ENCODE peak calls at places on chromosome 17, in six cellular contexts. One of them, this sample, is unnamed.

GRCh38 chr17:44269118-44269794 is 1.3 kb upstream of the SLC4A1 start:
- DNase-seq in AG04449: no peak
- DNase-seq in heart right ventricle: no peak
- DNase-seq in Peyer's patch: no peak
- DNase-seq in tibial nerve: no peak
- DNase-seq in bronchial epithelial cell: no peak
- DNase-seq in this sample: no peak

GRCh38 chr17:50872710-50873424 is 6.7 kb upstream of the TOB1 start:
- DNase-seq in AG04449: no peak
- DNase-seq in heart right ventricle: no peak
- DNase-seq in Peyer's patch: no peak
- DNase-seq in tibial nerve: no peak
- DNase-seq in bronchial epithelial cell: peak
- DNase-seq in this sample: peak

GRCh38 chr17:66727634-66728570 is 107.0 kb upstream of the CACNG5 start:
- DNase-seq in AG04449: no peak
- DNase-seq in heart right ventricle: peak
- DNase-seq in Peyer's patch: no peak
- DNase-seq in tibial nerve: peak
- DNase-seq in bronchial epithelial cell: peak
- DNase-seq in this sample: peak

GRCh38 chr17:66331038-66331816 is 28.8 kb downstream of the PRKCA start:
- DNase-seq in AG04449: no peak
- DNase-seq in heart right ventricle: no peak
- DNase-seq in Peyer's patch: no peak
- DNase-seq in tibial nerve: no peak
- DNase-seq in bronchial epithelial cell: no peak
- DNase-seq in this sample: no peak

GRCh38 chr17:82956726-82957468 is 117.1 kb upstream of the ZNF750 start:
- DNase-seq in AG04449: no peak
- DNase-seq in heart right ventricle: no peak
- DNase-seq in Peyer's patch: no peak
- DNase-seq in tibial nerve: no peak
- DNase-seq in bronchial epithelial cell: no peak
- DNase-seq in this sample: no peak

GRCh38 chr17:74374786-74375185 is 7.5 kb downstream of the GPR142 start:
- DNase-seq in AG04449: no peak
- DNase-seq in heart right ventricle: no peak
- DNase-seq in Peyer's patch: no peak
- DNase-seq in tibial nerve: no peak
- DNase-seq in bronchial epithelial cell: no peak
- DNase-seq in this sample: no peak

GRCh38 chr17:59527325-59527917 is 38.0 kb upstream of the DHX40 start:
- DNase-seq in AG04449: no peak
- DNase-seq in heart right ventricle: no peak
- DNase-seq in Peyer's patch: no peak
- DNase-seq in tibial nerve: no peak
- DNase-seq in bronchial epithelial cell: no peak
- DNase-seq in this sample: no peak

GRCh38 chr17:5583426-5584382 is 605 bp downstream of the NLRP1 start:
- DNase-seq in AG04449: no peak
- DNase-seq in heart right ventricle: peak
- DNase-seq in Peyer's patch: no peak
- DNase-seq in tibial nerve: no peak
- DNase-seq in bronchial epithelial cell: peak
- DNase-seq in this sample: no peak

GRCh38 chr17:61797283-61797682 is 66.0 kb downstream of the BRIP1 start:
- DNase-seq in AG04449: no peak
- DNase-seq in heart right ventricle: no peak
- DNase-seq in Peyer's patch: no peak
- DNase-seq in tibial nerve: no peak
- DNase-seq in bronchial epithelial cell: no peak
- DNase-seq in this sample: no peak

GRCh38 chr17:58006563-58006923 is 503 bp downstream of the SRSF1 start:
- DNase-seq in AG04449: no peak
- DNase-seq in heart right ventricle: peak
- DNase-seq in Peyer's patch: peak
- DNase-seq in tibial nerve: peak
- DNase-seq in bronchial epithelial cell: peak
- DNase-seq in this sample: peak

GRCh38 chr17:73856585-73856984 is 212.3 kb upstream of the SDK2 start:
- DNase-seq in AG04449: no peak
- DNase-seq in heart right ventricle: no peak
- DNase-seq in Peyer's patch: no peak
- DNase-seq in tibial nerve: no peak
- DNase-seq in bronchial epithelial cell: no peak
- DNase-seq in this sample: no peak

GRCh38 chr17:30961213-30962188 is 9.3 kb upstream of the RNF135 start:
- DNase-seq in AG04449: no peak
- DNase-seq in heart right ventricle: no peak
- DNase-seq in Peyer's patch: peak
- DNase-seq in tibial nerve: no peak
- DNase-seq in bronchial epithelial cell: peak
- DNase-seq in this sample: peak

GRCh38 chr17:41785876-41786226 is 660 bp downstream of the JUP start:
- DNase-seq in AG04449: no peak
- DNase-seq in heart right ventricle: no peak
- DNase-seq in Peyer's patch: no peak
- DNase-seq in tibial nerve: no peak
- DNase-seq in bronchial epithelial cell: peak
- DNase-seq in this sample: peak

GRCh38 chr17:39605492-39606433 is 2.0 kb downstream of the NEUROD2 start:
- DNase-seq in AG04449: no peak
- DNase-seq in heart right ventricle: no peak
- DNase-seq in Peyer's patch: no peak
- DNase-seq in tibial nerve: no peak
- DNase-seq in bronchial epithelial cell: peak
- DNase-seq in this sample: peak
- H3K4me3 ChIP-seq in AG04449: no peak
- H3K4me3 ChIP-seq in heart right ventricle: peak
- H3K4me3 ChIP-seq in Peyer's patch: no peak
- H3K4me3 ChIP-seq in tibial nerve: peak
- H3K4me3 ChIP-seq in bronchial epithelial cell: no peak
- H3K4me3 ChIP-seq in this sample: no peak

GRCh38 chr17:80853076-80853475 is 138.6 kb upstream of the CHMP6 start:
- DNase-seq in AG04449: no peak
- DNase-seq in heart right ventricle: no peak
- DNase-seq in Peyer's patch: no peak
- DNase-seq in tibial nerve: no peak
- DNase-seq in bronchial epithelial cell: no peak
- DNase-seq in this sample: no peak
- H3K4me3 ChIP-seq in AG04449: no peak
- H3K4me3 ChIP-seq in heart right ventricle: no peak
- H3K4me3 ChIP-seq in Peyer's patch: no peak
- H3K4me3 ChIP-seq in tibial nerve: no peak
- H3K4me3 ChIP-seq in bronchial epithelial cell: no peak
- H3K4me3 ChIP-seq in this sample: no peak

DNA sequence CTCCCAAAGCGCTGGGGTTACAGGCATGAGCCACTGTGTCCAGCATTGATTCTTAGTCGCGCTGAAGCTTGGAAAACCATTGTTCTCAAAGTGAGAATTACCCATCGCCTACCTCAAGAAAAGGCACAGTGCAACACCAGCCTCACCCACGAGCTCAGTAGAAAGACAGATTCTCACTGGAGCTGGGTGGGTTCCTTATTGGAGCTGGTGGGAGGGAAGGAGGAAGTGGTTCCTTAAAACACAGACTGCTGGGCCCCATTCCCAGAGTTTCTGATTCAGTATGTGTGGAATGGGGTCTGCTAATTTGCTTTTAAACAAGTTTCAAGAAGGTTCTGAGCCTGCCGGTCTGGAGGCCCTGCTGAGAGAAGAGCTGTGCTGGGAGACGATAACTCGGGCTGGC is 264.7 kb downstream of the ENGASE start:
- DNase-seq in AG04449: no peak
- DNase-seq in heart right ventricle: no peak
- DNase-seq in Peyer's patch: no peak
- DNase-seq in tibial nerve: no peak
- DNase-seq in bronchial epithelial cell: no peak
- DNase-seq in this sample: no peak
- H3K4me3 ChIP-seq in AG04449: no peak
- H3K4me3 ChIP-seq in heart right ventricle: no peak
- H3K4me3 ChIP-seq in Peyer's patch: no peak
- H3K4me3 ChIP-seq in tibial nerve: no peak
- H3K4me3 ChIP-seq in bronchial epithelial cell: no peak
- H3K4me3 ChIP-seq in this sample: no peak

GRCh38 chr17:81097943-81098308 is 63.0 kb downstream of the BAIAP2 start:
- DNase-seq in AG04449: no peak
- DNase-seq in heart right ventricle: peak
- DNase-seq in Peyer's patch: no peak
- DNase-seq in tibial nerve: no peak
- DNase-seq in bronchial epithelial cell: peak
- DNase-seq in this sample: peak
- H3K4me3 ChIP-seq in AG04449: peak
- H3K4me3 ChIP-seq in heart right ventricle: no peak
- H3K4me3 ChIP-seq in Peyer's patch: no peak
- H3K4me3 ChIP-seq in tibial nerve: no peak
- H3K4me3 ChIP-seq in bronchial epithelial cell: no peak
- H3K4me3 ChIP-seq in this sample: no peak

GRCh38 chr17:78318407-78318806 is 41.5 kb downstream of the SOCS3 start:
- DNase-seq in AG04449: no peak
- DNase-seq in heart right ventricle: no peak
- DNase-seq in Peyer's patch: no peak
- DNase-seq in tibial nerve: no peak
- DNase-seq in bronchial epithelial cell: no peak
- DNase-seq in this sample: no peak
- H3K4me3 ChIP-seq in AG04449: no peak
- H3K4me3 ChIP-seq in heart right ventricle: no peak
- H3K4me3 ChIP-seq in Peyer's patch: no peak
- H3K4me3 ChIP-seq in tibial nerve: no peak
- H3K4me3 ChIP-seq in bronchial epithelial cell: no peak
- H3K4me3 ChIP-seq in this sample: no peak